ENCODE peak calls at places on chromosomes 16 and 17, in eight cellular contexts. One of them, this sample, is unnamed.

GRCh38 chr16:52069866-52070265 is 477.1 kb downstream of the TOX3 start:
- DNase-seq in naive thymus-derived CD8-positive, alpha-beta T cell: no peak
- DNase-seq in nephron progenitor cell: peak
- DNase-seq in GOT3: no peak
- DNase-seq in CD8-positive, alpha-beta T cell: no peak
- DNase-seq in bronchial epithelial cell: peak
- DNase-seq in GM12865: no peak
- DNase-seq in T-helper 17 cell: no peak
- DNase-seq in this sample: no peak

GRCh38 chr17:50057521-50057991 is 1.6 kb downstream of the ITGA3 start:
- DNase-seq in naive thymus-derived CD8-positive, alpha-beta T cell: no peak
- DNase-seq in nephron progenitor cell: no peak
- DNase-seq in GOT3: no peak
- DNase-seq in CD8-positive, alpha-beta T cell: no peak
- DNase-seq in bronchial epithelial cell: no peak
- DNase-seq in GM12865: no peak
- DNase-seq in T-helper 17 cell: no peak
- DNase-seq in this sample: no peak

GRCh38 chr16:4330277-4330882 is 14.5 kb downstream of the GLIS2 start:
- DNase-seq in naive thymus-derived CD8-positive, alpha-beta T cell: peak
- DNase-seq in nephron progenitor cell: peak
- DNase-seq in GOT3: peak
- DNase-seq in CD8-positive, alpha-beta T cell: peak
- DNase-seq in bronchial epithelial cell: no peak
- DNase-seq in GM12865: peak
- DNase-seq in T-helper 17 cell: peak
- DNase-seq in this sample: peak

GRCh38 chr17:37779554-37779953 is 34.7 kb upstream of the HNF1B start:
- DNase-seq in naive thymus-derived CD8-positive, alpha-beta T cell: no peak
- DNase-seq in nephron progenitor cell: no peak
- DNase-seq in GOT3: no peak
- DNase-seq in CD8-positive, alpha-beta T cell: no peak
- DNase-seq in bronchial epithelial cell: peak
- DNase-seq in GM12865: no peak
- DNase-seq in T-helper 17 cell: no peak
- DNase-seq in this sample: peak

GRCh38 chr17:17084941-17085340 is 42.7 kb downstream of the MPRIP start:
- DNase-seq in naive thymus-derived CD8-positive, alpha-beta T cell: no peak
- DNase-seq in nephron progenitor cell: no peak
- DNase-seq in GOT3: no peak
- DNase-seq in CD8-positive, alpha-beta T cell: no peak
- DNase-seq in bronchial epithelial cell: no peak
- DNase-seq in GM12865: no peak
- DNase-seq in T-helper 17 cell: no peak
- DNase-seq in this sample: no peak

GRCh38 chr17:4949321-4950074 is 1.2 kb upstream of the PFN1 start:
- DNase-seq in naive thymus-derived CD8-positive, alpha-beta T cell: peak
- DNase-seq in nephron progenitor cell: peak
- DNase-seq in GOT3: peak
- DNase-seq in CD8-positive, alpha-beta T cell: peak
- DNase-seq in bronchial epithelial cell: peak
- DNase-seq in GM12865: peak
- DNase-seq in T-helper 17 cell: peak
- DNase-seq in this sample: peak

GRCh38 chr17:47905221-47905733 is 9.2 kb downstream of the SP2 start:
- DNase-seq in naive thymus-derived CD8-positive, alpha-beta T cell: no peak
- DNase-seq in nephron progenitor cell: no peak
- DNase-seq in GOT3: no peak
- DNase-seq in CD8-positive, alpha-beta T cell: no peak
- DNase-seq in bronchial epithelial cell: peak
- DNase-seq in GM12865: no peak
- DNase-seq in T-helper 17 cell: no peak
- DNase-seq in this sample: peak

GRCh38 chr16:31427441-31428276 is 501 bp downstream of the COX6A2 start:
- DNase-seq in naive thymus-derived CD8-positive, alpha-beta T cell: peak
- DNase-seq in nephron progenitor cell: no peak
- DNase-seq in GOT3: no peak
- DNase-seq in CD8-positive, alpha-beta T cell: peak
- DNase-seq in bronchial epithelial cell: no peak
- DNase-seq in GM12865: no peak
- DNase-seq in T-helper 17 cell: peak
- DNase-seq in this sample: no peak

GRCh38 chr17:1399679-1400512 is at the start of gene YWHAE:
- DNase-seq in naive thymus-derived CD8-positive, alpha-beta T cell: peak
- DNase-seq in nephron progenitor cell: peak
- DNase-seq in GOT3: peak
- DNase-seq in CD8-positive, alpha-beta T cell: peak
- DNase-seq in bronchial epithelial cell: peak
- DNase-seq in GM12865: peak
- DNase-seq in T-helper 17 cell: peak
- DNase-seq in this sample: peak

GRCh38 chr16:67393111-67393789 is at the start of gene TPPP3:
- DNase-seq in naive thymus-derived CD8-positive, alpha-beta T cell: peak
- DNase-seq in nephron progenitor cell: peak
- DNase-seq in GOT3: peak
- DNase-seq in CD8-positive, alpha-beta T cell: no peak
- DNase-seq in bronchial epithelial cell: peak
- DNase-seq in GM12865: peak
- DNase-seq in T-helper 17 cell: no peak
- DNase-seq in this sample: peak

GRCh38 chr17:27155866-27156265 is 138.0 kb upstream of the WSB1 start:
- DNase-seq in naive thymus-derived CD8-positive, alpha-beta T cell: no peak
- DNase-seq in nephron progenitor cell: no peak
- DNase-seq in GOT3: no peak
- DNase-seq in CD8-positive, alpha-beta T cell: no peak
- DNase-seq in bronchial epithelial cell: no peak
- DNase-seq in GM12865: no peak
- DNase-seq in T-helper 17 cell: no peak
- DNase-seq in this sample: no peak

GRCh38 chr17:70521821-70522256 is 352.5 kb downstream of the KCNJ2 start:
- DNase-seq in naive thymus-derived CD8-positive, alpha-beta T cell: no peak
- DNase-seq in nephron progenitor cell: no peak
- DNase-seq in GOT3: no peak
- DNase-seq in CD8-positive, alpha-beta T cell: no peak
- DNase-seq in bronchial epithelial cell: peak
- DNase-seq in GM12865: no peak
- DNase-seq in T-helper 17 cell: no peak
- DNase-seq in this sample: no peak

GRCh38 chr16:49515861-49516260 is 142.3 kb downstream of the C16orf78 start:
- DNase-seq in naive thymus-derived CD8-positive, alpha-beta T cell: no peak
- DNase-seq in nephron progenitor cell: no peak
- DNase-seq in GOT3: no peak
- DNase-seq in CD8-positive, alpha-beta T cell: no peak
- DNase-seq in bronchial epithelial cell: no peak
- DNase-seq in GM12865: no peak
- DNase-seq in T-helper 17 cell: no peak
- DNase-seq in this sample: no peak

GRCh38 chr16:24683250-24683649 is 46.2 kb upstream of the TNRC6A start:
- DNase-seq in naive thymus-derived CD8-positive, alpha-beta T cell: no peak
- DNase-seq in nephron progenitor cell: no peak
- DNase-seq in GOT3: no peak
- DNase-seq in CD8-positive, alpha-beta T cell: no peak
- DNase-seq in bronchial epithelial cell: no peak
- DNase-seq in GM12865: no peak
- DNase-seq in T-helper 17 cell: no peak
- DNase-seq in this sample: no peak

GRCh38 chr16:22664561-22664997 is 149.4 kb upstream of the HS3ST2 start:
- DNase-seq in naive thymus-derived CD8-positive, alpha-beta T cell: no peak
- DNase-seq in nephron progenitor cell: no peak
- DNase-seq in GOT3: no peak
- DNase-seq in CD8-positive, alpha-beta T cell: no peak
- DNase-seq in bronchial epithelial cell: no peak
- DNase-seq in GM12865: peak
- DNase-seq in T-helper 17 cell: no peak
- DNase-seq in this sample: no peak

GRCh38 chr16:86219655-86220445 is 290.5 kb upstream of the FOXF1 start:
- DNase-seq in naive thymus-derived CD8-positive, alpha-beta T cell: no peak
- DNase-seq in nephron progenitor cell: no peak
- DNase-seq in GOT3: no peak
- DNase-seq in CD8-positive, alpha-beta T cell: no peak
- DNase-seq in bronchial epithelial cell: no peak
- DNase-seq in GM12865: no peak
- DNase-seq in T-helper 17 cell: no peak
- DNase-seq in this sample: no peak

GRCh38 chr17:40519089-40519775 is 17.8 kb upstream of the TNS4 start:
- DNase-seq in naive thymus-derived CD8-positive, alpha-beta T cell: no peak
- DNase-seq in nephron progenitor cell: no peak
- DNase-seq in GOT3: no peak
- DNase-seq in CD8-positive, alpha-beta T cell: no peak
- DNase-seq in bronchial epithelial cell: no peak
- DNase-seq in GM12865: no peak
- DNase-seq in T-helper 17 cell: no peak
- DNase-seq in this sample: no peak

This sample was measured in amniotic stem cell.